ENCODE peak calls at places on chromosome 7, in four cellular contexts. U is transverse colon; N is brain microvascular endothelial cell; P is CD4-positive, CD25-positive, alpha-beta regulatory T cell. F is an unnamed sample. For H3K27me3, the result is how much of the 10 kb centered on the place peaks cover.

GRCh38 chr7:140122975-140123374 is 53.8 kb downstream of the KDM7A start:
- DNase-seq in U (no peak), N (no peak), P (no peak), F (no peak)

GRCh38 chr7:158975526-158976467 is 119.4 kb downstream of the DYNC2I1 start:
- DNase-seq in U (peak), N (no peak), P (no peak), F (no peak)

GRCh38 chr7:16071246-16071857 is 350.0 kb downstream of the CRPPA start:
- DNase-seq in U (peak), N (peak), P (peak), F (no peak)

GRCh38 chr7:49400891-49401550 is 372.4 kb upstream of the VWC2 start:
- DNase-seq in U (no peak), N (no peak), P (no peak), F (no peak)

GRCh38 chr7:88347098-88347497 is 40.4 kb upstream of the STEAP4 start:
- DNase-seq in U (no peak), N (no peak), P (no peak), F (no peak)

GRCh38 chr7:33789871-33790270 is 115.5 kb upstream of the BMPER start:
- DNase-seq in U (no peak), N (no peak), P (no peak), F (no peak)

GRCh38 chr7:41911792-41912191 is 208.9 kb upstream of the INHBA start:
- DNase-seq in U (no peak), N (peak), P (no peak), F (no peak)

GRCh38 chr7:6480323-6480660 is 32.5 kb upstream of the DAGLB start:
- DNase-seq in U (no peak), N (no peak), P (no peak), F (no peak)

GRCh38 chr7:141558544-141559183 is 7.5 kb downstream of the AGK start:
- DNase-seq in U (no peak), N (peak), P (peak), F (no peak)

GRCh38 chr7:36391436-36392198 is 2.0 kb downstream of the ANLN start:
- DNase-seq in U (no peak), N (no peak), P (peak), F (no peak)

GRCh38 chr7:140475747-140476333 is 3.5 kb downstream of the MKRN1 start:
- DNase-seq in U (peak), N (peak), P (peak), F (peak)

GRCh38 chr7:120825576-120825975 is 32.4 kb downstream of the TSPAN12 start:
- DNase-seq in U (no peak), N (no peak), P (no peak), F (no peak)

GRCh38 chr7:15836041-15836440 is 149.6 kb upstream of the MEOX2 start:
- DNase-seq in U (no peak), N (peak), P (no peak), F (no peak)

GRCh38 chr7:102942883-102943261 is 30.1 kb downstream of the LRRC17 start:
- DNase-seq in U (no peak), N (no peak), P (no peak), F (no peak)

GRCh38 chr7:74379938-74380337 is 73.8 kb upstream of the GTF2IRD1 start:
- DNase-seq in U (no peak), N (no peak), P (no peak), F (no peak)

GRCh38 chr7:1246871-1247526 is 14.3 kb downstream of the UNCX start:
- DNase-seq in U (no peak), N (no peak), P (no peak), F (no peak)
- H3K27me3 ChIP-seq in U (half or more), N (half or more), P (under half), F (half or more)

GRCh38 chr7:39952791-39953190 is 2.7 kb downstream of the CDK13 start:
- DNase-seq in U (no peak), N (no peak), P (no peak), F (no peak)

GRCh38 chr7:39950473-39951155 is 558 bp downstream of the CDK13 start:
- DNase-seq in U (peak), N (peak), P (peak), F (peak)

GRCh38 chr7:39952378-39952777 is 2.3 kb downstream of the CDK13 start:
- DNase-seq in U (no peak), N (no peak), P (peak), F (no peak)

GRCh38 chr7:39951156-39951942 is 1.3 kb downstream of the CDK13 start:
- DNase-seq in U (peak), N (peak), P (peak), F (peak)

GRCh38 chr7:39951943-39952194 is 1.8 kb downstream of the CDK13 start:
- DNase-seq in U (no peak), N (no peak), P (no peak), F (no peak)
- H3K27ac ChIP-seq in U (peak), N (peak), P (peak), F (peak)

GRCh38 chr7:39490296-39490695 is 75.9 kb upstream of the YAE1 start:
- DNase-seq in U (no peak), N (no peak), P (no peak), F (no peak)
- H3K27me3 ChIP-seq in U (under half), N (under half), P (under half), F (under half)

GRCh38 chr7:5229451-5230271 is 39.6 kb downstream of the WIPI2 start:
- DNase-seq in U (no peak), N (no peak), P (no peak), F (no peak)

GRCh38 chr7:5231811-5232484 is 41.9 kb downstream of the WIPI2 start:
- DNase-seq in U (peak), N (no peak), P (no peak), F (no peak)

GRCh38 chr7:5232485-5232837 is 42.4 kb downstream of the WIPI2 start:
- DNase-seq in U (no peak), N (no peak), P (no peak), F (no peak)

GRCh38 chr7:5230272-5231067 is 40.4 kb downstream of the WIPI2 start:
- DNase-seq in U (no peak), N (no peak), P (no peak), F (no peak)

DNA sequence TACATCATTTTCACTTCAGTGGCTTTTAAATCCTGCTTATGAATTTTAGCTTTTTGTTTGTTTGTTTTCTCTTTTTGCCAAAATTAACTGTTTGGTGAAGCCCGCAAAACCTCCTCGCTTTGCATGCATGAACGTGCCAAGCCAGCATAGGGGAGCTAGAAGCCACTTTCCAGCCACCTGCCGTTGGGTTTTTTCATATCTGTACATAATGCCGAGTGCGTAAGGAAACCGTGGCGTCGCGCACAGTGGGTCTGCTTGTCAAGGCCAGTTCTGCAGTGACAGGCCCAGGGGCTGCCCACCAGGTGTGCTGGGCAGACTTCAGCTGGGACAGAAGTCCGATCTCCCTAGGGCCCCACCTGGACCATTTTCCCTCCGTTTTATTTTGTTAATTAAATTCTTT is 41.1 kb downstream of the WIPI2 start:
- DNase-seq in U (peak), N (no peak), P (no peak), F (no peak)
- H3K27ac ChIP-seq in U (peak), N (no peak), P (no peak), F (no peak)

F was measured in CD4-positive, alpha-beta T cell.